ENCODE peak calls at places on chromosomes 12 and 14, in five cellular contexts. One of them, this sample, is unnamed.

GRCh38 chr12:94225924-94226630 is 77.7 kb downstream of the PLXNC1 start:
- DNase-seq in neural progenitor cell: peak
- DNase-seq in kidney epithelial cell: no peak
- DNase-seq in thyroid gland: no peak
- DNase-seq in hepatocyte: no peak
- DNase-seq in this sample: no peak

GRCh38 chr12:94648578-94648977 is 1.8 kb downstream of the TMCC3 start:
- DNase-seq in neural progenitor cell: no peak
- DNase-seq in kidney epithelial cell: no peak
- DNase-seq in thyroid gland: no peak
- DNase-seq in hepatocyte: no peak
- DNase-seq in this sample: no peak

GRCh38 chr14:84785997-84786396 is 743.9 kb upstream of the FLRT2 start:
- DNase-seq in neural progenitor cell: no peak
- DNase-seq in kidney epithelial cell: no peak
- DNase-seq in thyroid gland: no peak
- DNase-seq in hepatocyte: no peak
- DNase-seq in this sample: no peak

GRCh38 chr12:105672576-105672975 is 342.1 kb downstream of the C12orf75 start:
- DNase-seq in neural progenitor cell: no peak
- DNase-seq in kidney epithelial cell: no peak
- DNase-seq in thyroid gland: peak
- DNase-seq in hepatocyte: no peak
- DNase-seq in this sample: no peak

GRCh38 chr12:79635676-79636075 is 55.1 kb downstream of the PAWR start:
- DNase-seq in neural progenitor cell: no peak
- DNase-seq in kidney epithelial cell: no peak
- DNase-seq in thyroid gland: no peak
- DNase-seq in hepatocyte: no peak
- DNase-seq in this sample: no peak

GRCh38 chr14:92924247-92924646 is 1.3 kb downstream of the CHGA start:
- DNase-seq in neural progenitor cell: no peak
- DNase-seq in kidney epithelial cell: no peak
- DNase-seq in thyroid gland: no peak
- DNase-seq in hepatocyte: no peak
- DNase-seq in this sample: no peak

GRCh38 chr14:75531256-75531655 is 9.0 kb downstream of the BATF start:
- DNase-seq in neural progenitor cell: no peak
- DNase-seq in kidney epithelial cell: no peak
- DNase-seq in thyroid gland: no peak
- DNase-seq in hepatocyte: no peak
- DNase-seq in this sample: no peak

GRCh38 chr14:64725360-64725815 is 21.2 kb downstream of the PLEKHG3 start:
- DNase-seq in neural progenitor cell: peak
- DNase-seq in kidney epithelial cell: no peak
- DNase-seq in thyroid gland: no peak
- DNase-seq in hepatocyte: no peak
- DNase-seq in this sample: peak

GRCh38 chr12:11657511-11657910 is 8.0 kb downstream of the ETV6 start:
- DNase-seq in neural progenitor cell: no peak
- DNase-seq in kidney epithelial cell: no peak
- DNase-seq in thyroid gland: no peak
- DNase-seq in hepatocyte: no peak
- DNase-seq in this sample: no peak

GRCh38 chr12:93783827-93784226 is 106.7 kb downstream of the CRADD start:
- DNase-seq in neural progenitor cell: no peak
- DNase-seq in kidney epithelial cell: no peak
- DNase-seq in thyroid gland: no peak
- DNase-seq in hepatocyte: no peak
- DNase-seq in this sample: no peak

GRCh38 chr12:128266559-128267245 is at the start of gene TMEM132C:
- DNase-seq in neural progenitor cell: peak
- DNase-seq in kidney epithelial cell: no peak
- DNase-seq in thyroid gland: no peak
- DNase-seq in hepatocyte: peak
- DNase-seq in this sample: no peak

GRCh38 chr14:86672071-86672470 is 1142.1 kb downstream of the FLRT2 start:
- DNase-seq in neural progenitor cell: no peak
- DNase-seq in kidney epithelial cell: no peak
- DNase-seq in thyroid gland: no peak
- DNase-seq in hepatocyte: no peak
- DNase-seq in this sample: no peak

GRCh38 chr14:75335588-75335987 is 57.0 kb downstream of the FOS start:
- DNase-seq in neural progenitor cell: peak
- DNase-seq in kidney epithelial cell: no peak
- DNase-seq in thyroid gland: no peak
- DNase-seq in hepatocyte: no peak
- DNase-seq in this sample: no peak

GRCh38 chr14:45940318-45940717 is 687.3 kb upstream of the MIS18BP1 start:
- DNase-seq in neural progenitor cell: no peak
- DNase-seq in kidney epithelial cell: no peak
- DNase-seq in thyroid gland: no peak
- DNase-seq in hepatocyte: no peak
- DNase-seq in this sample: no peak

GRCh38 chr12:88393017-88393767 is 187.1 kb downstream of the KITLG start:
- DNase-seq in neural progenitor cell: peak
- DNase-seq in kidney epithelial cell: no peak
- DNase-seq in thyroid gland: no peak
- DNase-seq in hepatocyte: peak
- DNase-seq in this sample: no peak
- TF ChIP-seq CTCF in neural progenitor cell: peak
- TF ChIP-seq CTCF in kidney epithelial cell: peak
- TF ChIP-seq CTCF in thyroid gland: no peak
- TF ChIP-seq CTCF in hepatocyte: peak
- TF ChIP-seq CTCF in this sample: peak

GRCh38 chr12:46677749-46678148 is 148.0 kb downstream of the SLC38A4 start:
- DNase-seq in neural progenitor cell: no peak
- DNase-seq in kidney epithelial cell: no peak
- DNase-seq in thyroid gland: no peak
- DNase-seq in hepatocyte: peak
- DNase-seq in this sample: no peak
- TF ChIP-seq CTCF in neural progenitor cell: peak
- TF ChIP-seq CTCF in kidney epithelial cell: peak
- TF ChIP-seq CTCF in thyroid gland: no peak
- TF ChIP-seq CTCF in hepatocyte: peak
- TF ChIP-seq CTCF in this sample: peak

GRCh38 chr12:108424816-108425215 is 85.7 kb upstream of the CMKLR1 start:
- DNase-seq in neural progenitor cell: no peak
- DNase-seq in kidney epithelial cell: no peak
- DNase-seq in thyroid gland: no peak
- DNase-seq in hepatocyte: no peak
- DNase-seq in this sample: no peak
- TF ChIP-seq CTCF in neural progenitor cell: no peak
- TF ChIP-seq CTCF in kidney epithelial cell: no peak
- TF ChIP-seq CTCF in thyroid gland: no peak
- TF ChIP-seq CTCF in hepatocyte: no peak
- TF ChIP-seq CTCF in this sample: no peak

GRCh38 chr14:100827140-100827517 is 1.2 kb downstream of the MEG3 start:
- DNase-seq in neural progenitor cell: no peak
- DNase-seq in kidney epithelial cell: no peak
- DNase-seq in thyroid gland: no peak
- DNase-seq in hepatocyte: no peak
- DNase-seq in this sample: no peak
- TF ChIP-seq CTCF in neural progenitor cell: no peak
- TF ChIP-seq CTCF in kidney epithelial cell: peak
- TF ChIP-seq CTCF in thyroid gland: no peak
- TF ChIP-seq CTCF in hepatocyte: no peak
- TF ChIP-seq CTCF in this sample: no peak

GRCh38 chr12:55067701-55068100 is 47.9 kb downstream of the NEUROD4 start:
- DNase-seq in neural progenitor cell: peak
- DNase-seq in kidney epithelial cell: no peak
- DNase-seq in thyroid gland: no peak
- DNase-seq in hepatocyte: no peak
- DNase-seq in this sample: no peak

GRCh38 chr12:55073043-55074022 is 52.9 kb upstream of the OR9K2 start:
- DNase-seq in neural progenitor cell: peak
- DNase-seq in kidney epithelial cell: peak
- DNase-seq in thyroid gland: peak
- DNase-seq in hepatocyte: peak
- DNase-seq in this sample: no peak

GRCh38 chr12:55074771-55075170 is 51.4 kb upstream of the OR9K2 start:
- DNase-seq in neural progenitor cell: no peak
- DNase-seq in kidney epithelial cell: no peak
- DNase-seq in thyroid gland: no peak
- DNase-seq in hepatocyte: no peak
- DNase-seq in this sample: no peak

GRCh38 chr12:55068416-55069010 is 48.7 kb downstream of the NEUROD4 start:
- DNase-seq in neural progenitor cell: peak
- DNase-seq in kidney epithelial cell: no peak
- DNase-seq in thyroid gland: peak
- DNase-seq in hepatocyte: peak
- DNase-seq in this sample: no peak

DNA sequence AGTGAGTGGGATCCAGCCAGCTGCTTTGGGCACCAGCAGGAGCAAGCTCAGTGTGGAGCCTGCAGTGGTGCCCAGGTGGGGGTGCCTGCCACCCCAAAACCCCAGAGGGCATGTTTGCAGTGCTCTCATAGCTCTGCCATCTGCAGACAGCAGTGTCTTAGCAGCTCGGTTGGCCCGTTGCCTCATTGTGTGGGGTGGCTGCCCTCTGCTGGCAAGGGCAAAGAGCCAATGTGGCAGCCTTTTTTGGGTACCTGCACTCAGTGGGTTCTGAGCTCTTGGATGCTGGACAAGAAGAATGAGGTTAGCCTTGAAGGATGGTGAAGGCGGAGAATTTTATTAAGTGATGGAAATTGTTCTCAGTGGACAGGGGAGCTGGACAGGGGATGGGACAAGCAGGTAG is 52.3 kb downstream of the NEUROD4 start:
- DNase-seq in neural progenitor cell: peak
- DNase-seq in kidney epithelial cell: no peak
- DNase-seq in thyroid gland: peak
- DNase-seq in hepatocyte: peak
- DNase-seq in this sample: no peak
- TF ChIP-seq CTCF in neural progenitor cell: peak
- TF ChIP-seq CTCF in kidney epithelial cell: peak
- TF ChIP-seq CTCF in thyroid gland: no peak
- TF ChIP-seq CTCF in hepatocyte: peak
- TF ChIP-seq CTCF in this sample: no peak

DNA sequence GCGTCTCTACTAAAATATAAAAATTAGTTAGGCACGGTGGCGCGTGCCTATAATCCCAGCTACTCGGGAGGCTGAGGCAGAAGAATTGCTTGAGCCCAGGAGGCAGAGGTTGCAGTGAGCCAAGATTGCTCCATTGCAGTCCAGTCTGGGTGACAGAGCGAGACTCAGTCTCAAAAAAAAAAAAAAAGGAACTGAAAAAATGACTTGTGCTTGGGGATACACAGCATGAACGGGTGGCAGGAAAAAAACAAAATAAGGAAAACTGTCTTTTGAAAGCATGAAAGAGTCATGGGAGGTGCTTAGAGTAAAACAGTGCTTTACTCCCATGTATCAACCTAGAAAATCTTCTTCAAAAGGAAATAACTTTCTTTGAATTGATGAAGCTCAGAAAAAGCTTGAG is 80.8 kb downstream of the TMTC1 start:
- DNase-seq in neural progenitor cell: no peak
- DNase-seq in kidney epithelial cell: no peak
- DNase-seq in thyroid gland: no peak
- DNase-seq in hepatocyte: no peak
- DNase-seq in this sample: no peak
- TF ChIP-seq CTCF in neural progenitor cell: no peak
- TF ChIP-seq CTCF in kidney epithelial cell: no peak
- TF ChIP-seq CTCF in thyroid gland: no peak
- TF ChIP-seq CTCF in hepatocyte: no peak
- TF ChIP-seq CTCF in this sample: no peak

GRCh38 chr14:68789798-68790655 is 2.8 kb downstream of the ZFP36L1 start:
- DNase-seq in neural progenitor cell: peak
- DNase-seq in kidney epithelial cell: no peak
- DNase-seq in thyroid gland: peak
- DNase-seq in hepatocyte: peak
- DNase-seq in this sample: peak
- TF ChIP-seq CTCF in neural progenitor cell: no peak
- TF ChIP-seq CTCF in kidney epithelial cell: no peak
- TF ChIP-seq CTCF in thyroid gland: no peak
- TF ChIP-seq CTCF in hepatocyte: peak
- TF ChIP-seq CTCF in this sample: no peak

This sample was measured in RWPE2.